ENCODE peak calls at places on chromosomes 7 and 10, in four cellular contexts. One of them, this sample, is unnamed.
A peak's percentile ranks its signal among the peaks of the same experiment; 100 is the strongest.

GRCh38 chr10:1517684-1518083 is 219.6 kb downstream of the ADARB2 start:
- DNase-seq in HCT116: no peak
- DNase-seq in A549: no peak
- DNase-seq in right lobe of liver: no peak
- DNase-seq in this sample: no peak

GRCh38 chr7:23404546-23405239 is 65.6 kb downstream of the IGF2BP3 start:
- DNase-seq in HCT116: no peak
- DNase-seq in A549: no peak
- DNase-seq in right lobe of liver: no peak
- DNase-seq in this sample: no peak

GRCh38 chr10:87038786-87039185 is 18.7 kb downstream of the FAM25A start:
- DNase-seq in HCT116: no peak
- DNase-seq in A549: no peak
- DNase-seq in right lobe of liver: no peak
- DNase-seq in this sample: no peak

GRCh38 chr7:159121476-159121875 is 23.2 kb downstream of the VIPR2 start:
- DNase-seq in HCT116: no peak
- DNase-seq in A549: no peak
- DNase-seq in right lobe of liver: no peak
- DNase-seq in this sample: no peak

GRCh38 chr7:99844354-99844753 is 16.5 kb downstream of the CYP3A43 start:
- DNase-seq in HCT116: no peak
- DNase-seq in A549: no peak
- DNase-seq in right lobe of liver: no peak
- DNase-seq in this sample: no peak

GRCh38 chr10:9096288-9096687 is 1041.8 kb downstream of the GATA3 start:
- DNase-seq in HCT116: no peak
- DNase-seq in A549: no peak
- DNase-seq in right lobe of liver: no peak
- DNase-seq in this sample: no peak

GRCh38 chr10:79475877-79476276 is 30.5 kb upstream of the ZCCHC24 start:
- DNase-seq in HCT116: no peak
- DNase-seq in A549: no peak
- DNase-seq in right lobe of liver: no peak
- DNase-seq in this sample: no peak

GRCh38 chr7:79495544-79496272 is 42.2 kb upstream of the MAGI2 start:
- DNase-seq in HCT116: no peak
- DNase-seq in A549: no peak
- DNase-seq in right lobe of liver: no peak
- DNase-seq in this sample: no peak

GRCh38 chr10:107280293-107280692 is 115.8 kb upstream of the SORCS1 start:
- DNase-seq in HCT116: no peak
- DNase-seq in A549: no peak
- DNase-seq in right lobe of liver: no peak
- DNase-seq in this sample: no peak

GRCh38 chr7:14934831-14935230 is 32.3 kb upstream of the DGKB start:
- DNase-seq in HCT116: no peak
- DNase-seq in A549: no peak
- DNase-seq in right lobe of liver: no peak
- DNase-seq in this sample: no peak

GRCh38 chr10:114408968-114409444 is 4.7 kb upstream of the AFAP1L2 start:
- DNase-seq in HCT116: no peak
- DNase-seq in A549: no peak
- DNase-seq in right lobe of liver: no peak
- DNase-seq in this sample: no peak

GRCh38 chr10:58755688-58756087 is 243.0 kb downstream of the BICC1 start:
- DNase-seq in HCT116: no peak
- DNase-seq in A549: peak; percentile 69
- DNase-seq in right lobe of liver: no peak
- DNase-seq in this sample: peak; percentile 30

GRCh38 chr10:44806895-44807294 is 104.2 kb upstream of the TMEM72 start:
- DNase-seq in HCT116: no peak
- DNase-seq in A549: no peak
- DNase-seq in right lobe of liver: no peak
- DNase-seq in this sample: no peak

GRCh38 chr7:108972009-108972408 is 402.3 kb downstream of the DNAJB9 start:
- DNase-seq in HCT116: no peak
- DNase-seq in A549: no peak
- DNase-seq in right lobe of liver: no peak
- DNase-seq in this sample: no peak

GRCh38 chr7:128137096-128137655 is 103.9 kb upstream of the LEP start:
- DNase-seq in HCT116: no peak
- DNase-seq in A549: no peak
- DNase-seq in right lobe of liver: no peak
- DNase-seq in this sample: no peak

GRCh38 chr10:97858001-97858439 is 8.4 kb downstream of the GOLGA7B start:
- DNase-seq in HCT116: no peak
- DNase-seq in A549: no peak
- DNase-seq in right lobe of liver: no peak
- DNase-seq in this sample: no peak

GRCh38 chr7:43646603-43647313 is 63.9 kb downstream of the STK17A start:
- DNase-seq in HCT116: no peak
- DNase-seq in A549: no peak
- DNase-seq in right lobe of liver: no peak
- DNase-seq in this sample: peak; percentile 42

GRCh38 chr10:48463318-48464003 is 141.4 kb downstream of the ARHGAP22 start:
- DNase-seq in HCT116: no peak
- DNase-seq in A549: no peak
- DNase-seq in right lobe of liver: no peak
- DNase-seq in this sample: no peak

GRCh38 chr7:105639677-105640493 is 58.6 kb upstream of the EFCAB10 start:
- DNase-seq in HCT116: no peak
- DNase-seq in A549: no peak
- DNase-seq in right lobe of liver: no peak
- DNase-seq in this sample: no peak

GRCh38 chr10:117532451-117533107 is 10.0 kb upstream of the EMX2 start:
- DNase-seq in HCT116: no peak
- DNase-seq in A549: no peak
- DNase-seq in right lobe of liver: no peak
- DNase-seq in this sample: no peak

GRCh38 chr10:42551582-42552187 is 86.7 kb downstream of the ZNF33B start:
- DNase-seq in HCT116: no peak
- DNase-seq in A549: no peak
- DNase-seq in right lobe of liver: no peak
- DNase-seq in this sample: no peak

GRCh38 chr7:95676691-95677090 is 80.4 kb upstream of the PDK4 start:
- DNase-seq in HCT116: no peak
- DNase-seq in A549: no peak
- DNase-seq in right lobe of liver: no peak
- DNase-seq in this sample: no peak
- TF ChIP-seq POLR2A in HCT116: no peak
- TF ChIP-seq POLR2A in A549: no peak
- TF ChIP-seq POLR2A in right lobe of liver: no peak
- TF ChIP-seq POLR2A in this sample: no peak

DNA sequence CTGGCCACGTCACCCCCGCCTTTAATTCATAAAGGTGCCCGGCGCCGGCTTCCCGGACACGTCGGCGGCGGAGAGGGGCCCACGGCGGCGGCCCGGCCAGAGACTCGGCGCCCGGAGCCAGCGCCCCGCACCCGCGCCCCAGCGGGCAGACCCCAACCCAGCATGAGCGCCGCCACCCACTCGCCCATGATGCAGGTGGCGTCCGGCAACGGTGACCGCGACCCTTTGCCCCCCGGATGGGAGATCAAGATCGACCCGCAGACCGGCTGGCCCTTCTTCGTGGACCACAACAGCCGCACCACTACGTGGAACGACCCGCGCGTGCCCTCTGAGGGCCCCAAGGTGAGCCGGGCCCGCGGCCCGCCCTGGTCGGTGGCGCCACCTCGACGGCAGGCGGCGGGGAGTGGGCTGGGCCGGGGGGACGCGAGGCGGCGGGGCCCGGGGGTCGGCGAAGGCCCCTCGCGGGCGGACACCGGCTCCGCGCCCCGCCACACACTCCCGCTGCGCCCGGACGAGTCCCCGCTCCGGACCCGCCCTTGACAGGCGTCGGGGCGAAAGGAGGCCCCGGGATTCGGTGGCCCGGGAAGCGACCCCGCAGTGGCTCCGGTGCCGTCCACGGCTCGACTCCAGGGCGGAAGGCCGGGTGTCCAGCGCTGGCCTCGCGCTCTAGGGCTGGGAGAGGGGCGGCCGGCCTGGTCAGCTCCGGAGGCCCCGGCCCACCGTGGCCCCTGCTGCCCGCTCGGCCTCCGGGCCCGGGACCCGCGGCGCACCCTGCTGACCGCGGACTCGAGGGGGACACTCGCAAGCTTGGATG is 541 bp downstream of the BAG3 start:
- DNase-seq in HCT116: no peak
- DNase-seq in A549: no peak
- DNase-seq in right lobe of liver: no peak
- DNase-seq in this sample: no peak
- TF ChIP-seq POLR2A in HCT116: no peak
- TF ChIP-seq POLR2A in A549: peak; percentile 45
- TF ChIP-seq POLR2A in right lobe of liver: no peak
- TF ChIP-seq POLR2A in this sample: no peak

GRCh38 chr7:78225534-78225933 is 427.0 kb downstream of the PHTF2 start:
- DNase-seq in HCT116: no peak
- DNase-seq in A549: no peak
- DNase-seq in right lobe of liver: no peak
- DNase-seq in this sample: no peak

GRCh38 chr7:78224923-78225322 is 426.4 kb downstream of the PHTF2 start:
- DNase-seq in HCT116: no peak
- DNase-seq in A549: no peak
- DNase-seq in right lobe of liver: no peak
- DNase-seq in this sample: no peak

GRCh38 chr7:78226059-78226658 is 427.6 kb downstream of the PHTF2 start:
- DNase-seq in HCT116: peak; percentile 22
- DNase-seq in A549: peak; percentile 15
- DNase-seq in right lobe of liver: no peak
- DNase-seq in this sample: peak; percentile 13

GRCh38 chr7:78221961-78222751 is 423.6 kb downstream of the PHTF2 start:
- DNase-seq in HCT116: no peak
- DNase-seq in A549: no peak
- DNase-seq in right lobe of liver: no peak
- DNase-seq in this sample: no peak

GRCh38 chr7:78223598-78223997 is 425.0 kb downstream of the PHTF2 start:
- DNase-seq in HCT116: no peak
- DNase-seq in A549: no peak
- DNase-seq in right lobe of liver: no peak
- DNase-seq in this sample: no peak
- TF ChIP-seq POLR2A in HCT116: no peak
- TF ChIP-seq POLR2A in A549: no peak
- TF ChIP-seq POLR2A in right lobe of liver: no peak
- TF ChIP-seq POLR2A in this sample: no peak

DNA sequence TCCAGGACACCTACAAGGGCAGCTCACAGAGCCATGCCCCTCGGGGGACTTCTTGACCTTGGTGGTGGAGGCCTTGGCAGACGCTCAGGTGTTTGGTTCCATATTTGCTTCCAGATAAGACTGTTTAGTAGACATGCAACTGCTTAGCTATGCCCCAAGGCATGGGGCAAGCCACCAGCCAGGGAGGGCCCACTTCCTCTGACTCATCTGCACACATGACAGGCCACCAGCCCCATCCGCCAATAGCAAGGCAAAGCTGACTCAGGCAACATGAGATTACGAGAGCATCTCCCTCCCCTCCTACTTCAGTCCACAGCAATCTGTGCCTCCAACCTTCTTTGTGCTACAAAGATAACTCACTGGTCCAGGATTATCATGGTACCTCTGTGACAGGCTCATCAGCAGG is 54.9 kb downstream of the KCNMA1 start:
- DNase-seq in HCT116: no peak
- DNase-seq in A549: peak; percentile 55
- DNase-seq in right lobe of liver: no peak
- DNase-seq in this sample: peak; percentile 94
- TF ChIP-seq POLR2A in HCT116: peak; percentile 27
- TF ChIP-seq POLR2A in A549: no peak
- TF ChIP-seq POLR2A in right lobe of liver: no peak
- TF ChIP-seq POLR2A in this sample: peak; percentile 11

This sample was measured in H54.